ENCODE peak calls at places on chromosomes 12 and 14, in nine cellular contexts. D, T, Z, I, Y, F, J, R and W are unnamed samples.

GRCh38 chr12:83102499-83102898 is 415.8 kb downstream of the TMTC2 start:
- DNase-seq in Z (peak), F (no peak), Y (no peak), T (no peak), D (no peak), I (no peak), J (no peak), R (no peak), W (no peak)

GRCh38 chr12:131370321-131370720 is 340.6 kb upstream of the SFSWAP start:
- DNase-seq in Z (no peak), T (no peak), R (no peak), F (no peak), Y (no peak), J (no peak), D (no peak), I (no peak), W (no peak)

GRCh38 chr12:108959748-108960655 is 60.9 kb downstream of the SVOP start:
- DNase-seq in T (no peak), D (no peak), Z (no peak), J (no peak), R (no peak), I (no peak), F (no peak), Y (no peak), W (no peak)

GRCh38 chr12:1130571-1130970 is 139.5 kb downstream of the ERC1 start:
- DNase-seq in R (no peak), Y (no peak), F (no peak), D (no peak), Z (no peak), J (no peak), I (no peak), T (peak), W (no peak)

GRCh38 chr12:64186789-64187188 is 35.3 kb downstream of the KICS2 start:
- DNase-seq in D (no peak), F (no peak), R (no peak), T (no peak), I (no peak), J (no peak), Z (no peak), Y (no peak), W (no peak)

GRCh38 chr12:48717252-48717695 is 767 bp upstream of the CCNT1 start:
- DNase-seq in R (no peak), Y (no peak), F (peak), I (no peak), D (peak), T (no peak), J (peak), Z (peak), W (no peak)

GRCh38 chr14:93103392-93104080 is 12.2 kb downstream of the ITPK1 start:
- DNase-seq in Y (no peak), F (peak), D (no peak), J (peak), R (peak), Z (no peak), T (peak), I (no peak), W (peak)

GRCh38 chr14:68576496-68577244 is 216.2 kb downstream of the ZFP36L1 start:
- DNase-seq in F (no peak), Y (no peak), R (no peak), J (peak), D (no peak), T (no peak), Z (peak), I (peak), W (no peak)

GRCh38 chr14:75879031-75879430 is 102.8 kb downstream of the TGFB3 start:
- DNase-seq in I (no peak), T (no peak), D (peak), Z (peak), Y (no peak), F (no peak), J (no peak), R (no peak), W (no peak)